ENCODE peak calls at places on chromosome 20, in nine cellular contexts. V is A673, E is right atrium auricular region, F is caudate nucleus, D is A549, R is GM23248, C is ovary, K is left ventricle myocardium inferior, U is PC-3. Z is an unnamed sample.

GRCh38 chr20:45798935-45799642 is 7.3 kb downstream of the DNTTIP1 start:
- DNase-seq in V (peak; percentile 58), E (no peak), F (peak; percentile 5), D (peak; percentile 57), R (peak; percentile 70), C (no peak), K (no peak), U (peak; percentile 82), Z (no peak)

GRCh38 chr20:6765469-6766058 is 1.9 kb upstream of the BMP2 start:
- DNase-seq in V (peak; percentile 68), E (no peak), F (no peak), D (peak; percentile 71), R (peak; percentile 63), C (no peak), K (no peak), U (peak; percentile 72), Z (no peak)

GRCh38 chr20:33460711-33461110 is 17.1 kb upstream of the SNTA1 start:
- DNase-seq in V (no peak), E (no peak), F (no peak), D (no peak), R (no peak), C (no peak), K (no peak), U (no peak), Z (no peak)

GRCh38 chr20:53738039-53738944 is 144.7 kb upstream of the ZNF217 start:
- DNase-seq in V (peak; percentile 60), E (peak; percentile 80), F (peak; percentile 28), D (peak; percentile 95), R (peak; percentile 96), C (peak; percentile 22), K (peak; percentile 54), U (peak; percentile 98), Z (peak; percentile 89)

GRCh38 chr20:48149887-48150286 is 364.6 kb upstream of the SULF2 start:
- DNase-seq in V (no peak), E (no peak), F (no peak), D (no peak), R (no peak), C (no peak), K (no peak), U (no peak), Z (no peak)

GRCh38 chr20:42836339-42836738 is 353.4 kb downstream of the PTPRT start:
- DNase-seq in V (no peak), E (no peak), F (no peak), D (no peak), R (no peak), C (no peak), K (no peak), U (no peak), Z (no peak)

GRCh38 chr20:9609892-9610502 is 95.6 kb downstream of the LAMP5 start:
- DNase-seq in V (peak; percentile 79), E (peak; percentile 62), F (peak; percentile 6), D (peak; percentile 83), R (peak; percentile 65), C (no peak), K (no peak), U (peak; percentile 94), Z (no peak)

GRCh38 chr20:21704408-21705385 is 767 bp upstream of the PAX1 start:
- DNase-seq in V (no peak), E (no peak), F (no peak), D (no peak), R (no peak), C (no peak), K (no peak), U (no peak), Z (peak; percentile 64)

GRCh38 chr20:4136078-4136966 is 121.0 kb upstream of the RNF24 start:
- DNase-seq in V (no peak), E (no peak), F (no peak), D (peak; percentile 92), R (peak; percentile 31), C (no peak), K (no peak), U (no peak), Z (no peak)

GRCh38 chr20:24981750-24982149 is 10.8 kb downstream of the APMAP start:
- DNase-seq in V (no peak), E (peak; percentile 67), F (no peak), D (no peak), R (no peak), C (no peak), K (peak; percentile 49), U (no peak), Z (no peak)

GRCh38 chr20:64116016-64116415 is 8.7 kb upstream of the NPBWR2 start:
- DNase-seq in V (no peak), E (no peak), F (no peak), D (no peak), R (no peak), C (peak; percentile 6), K (no peak), U (no peak), Z (peak; percentile 69)

GRCh38 chr20:51970858-51971257 is 168.5 kb upstream of the SALL4 start:
- DNase-seq in V (no peak), E (no peak), F (no peak), D (no peak), R (no peak), C (no peak), K (no peak), U (no peak), Z (no peak)

GRCh38 chr20:41138527-41139226 is 1.3 kb downstream of the PLCG1 start:
- DNase-seq in V (no peak), E (no peak), F (no peak), D (no peak), R (peak; percentile 51), C (no peak), K (no peak), U (no peak), Z (peak; percentile 69)
- H3K27ac ChIP-seq in V (peak overlapping the region; percentile 92), E (peak overlapping the region; percentile 96), F (peak overlapping the region; percentile 83), D (peak overlapping the region; percentile 91), R (peak overlapping the region; percentile 58), C (peak overlapping the region; percentile 99), K (peak overlapping the region; percentile 99), U (no peak overlapping the region), Z (peak overlapping the region; percentile 86)

GRCh38 chr20:5612476-5613291 is 137.5 kb upstream of the SHLD1 start:
- DNase-seq in V (peak; percentile 6), E (no peak), F (no peak), D (no peak), R (peak; percentile 83), C (no peak), K (no peak), U (peak; percentile 64), Z (no peak)

GRCh38 chr20:5606347-5606746 is 143.9 kb upstream of the SHLD1 start:
- DNase-seq in V (no peak), E (no peak), F (no peak), D (no peak), R (no peak), C (no peak), K (no peak), U (no peak), Z (no peak)

GRCh38 chr20:5602346-5602745 is 147.9 kb upstream of the SHLD1 start:
- DNase-seq in V (no peak), E (no peak), F (no peak), D (no peak), R (peak; percentile 67), C (no peak), K (no peak), U (no peak), Z (no peak)

GRCh38 chr20:5608448-5609161 is 141.6 kb upstream of the SHLD1 start:
- DNase-seq in V (peak; percentile 15), E (no peak), F (no peak), D (peak; percentile 52), R (peak; percentile 73), C (no peak), K (no peak), U (peak; percentile 63), Z (no peak)

DNA sequence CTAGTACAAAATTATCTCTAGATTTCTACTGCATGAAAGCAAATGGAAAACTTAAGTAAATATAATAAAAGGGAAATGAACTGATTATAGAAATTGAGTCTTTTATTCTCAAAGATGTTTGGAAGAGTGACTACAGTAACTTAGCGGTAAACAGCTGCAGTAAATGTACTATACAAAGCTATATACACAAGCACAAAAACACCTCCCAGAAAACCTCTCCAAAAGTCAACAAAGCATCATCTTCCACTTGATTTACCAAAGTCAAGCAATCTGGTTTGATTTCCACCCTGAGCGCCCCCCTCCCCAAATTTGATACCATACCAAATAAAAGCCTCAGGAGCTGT is 142.1 kb upstream of the SHLD1 start:
- DNase-seq in V (no peak), E (no peak), F (no peak), D (no peak), R (no peak), C (no peak), K (no peak), U (no peak), Z (no peak)
- H3K27ac ChIP-seq in V (no peak overlapping the region), E (peak overlapping the region; percentile 94), F (peak overlapping the region; percentile 88), D (peak overlapping the region; percentile 54), R (peak overlapping the region; percentile 95), C (no peak overlapping the region), K (no peak overlapping the region), U (peak overlapping the region; percentile 71), Z (no peak overlapping the region)

GRCh38 chr20:297925-298754 is 770 bp downstream of the ZCCHC3 start:
- DNase-seq in V (peak; percentile 72), E (peak; percentile 66), F (peak; percentile 23), D (peak; percentile 83), R (peak; percentile 88), C (peak; percentile 51), K (peak; percentile 68), U (peak; percentile 66), Z (peak; percentile 91)

GRCh38 chr20:297098-297924 is at the start of gene ZCCHC3:
- DNase-seq in V (peak; percentile 96), E (peak; percentile 88), F (peak; percentile 80), D (peak; percentile 95), R (peak; percentile 97), C (peak; percentile 93), K (peak; percentile 88), U (peak; percentile 96), Z (peak; percentile 96)

GRCh38 chr20:295804-296203 is 1.6 kb upstream of the ZCCHC3 start:
- DNase-seq in V (no peak), E (no peak), F (no peak), D (no peak), R (no peak), C (no peak), K (no peak), U (no peak), Z (no peak)

GRCh38 chr20:300345-300744 is 3.0 kb downstream of the ZCCHC3 start:
- DNase-seq in V (no peak), E (no peak), F (no peak), D (no peak), R (peak; percentile 7), C (no peak), K (no peak), U (no peak), Z (no peak)

GRCh38 chr20:298755-299391 is 1.5 kb downstream of the ZCCHC3 start:
- DNase-seq in V (peak; percentile 44), E (no peak), F (no peak), D (no peak), R (peak; percentile 54), C (no peak), K (no peak), U (no peak), Z (no peak)
- H3K27ac ChIP-seq in V (peak overlapping the region; percentile 99), E (peak overlapping the region; percentile 98), F (peak overlapping the region; percentile 95), D (peak overlapping the region; percentile 97), R (peak overlapping the region; percentile 81), C (peak overlapping the region; percentile 98), K (peak overlapping the region; percentile 99), U (peak overlapping the region; percentile 75), Z (peak overlapping the region; percentile 99)

DNA sequence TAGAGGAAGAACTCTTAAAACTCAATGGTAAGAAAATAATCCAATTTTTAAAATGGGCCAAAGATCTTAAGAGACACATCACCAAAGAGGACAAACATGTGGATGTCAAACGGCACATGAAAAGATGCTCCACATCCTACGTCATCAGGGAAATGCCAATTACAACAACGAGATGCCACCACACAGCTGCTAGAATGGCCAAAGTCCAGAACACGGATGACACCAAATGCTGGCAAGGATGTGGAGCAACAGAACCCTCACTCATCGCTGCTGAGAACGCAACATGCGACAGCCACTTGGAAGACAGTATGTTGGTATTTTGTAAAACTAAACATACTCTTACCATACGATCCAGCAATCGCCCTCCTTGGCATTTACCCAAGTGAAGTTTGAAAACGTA is 132.8 kb upstream of the CDH4 start:
- DNase-seq in V (no peak), E (no peak), F (no peak), D (no peak), R (no peak), C (no peak), K (no peak), U (no peak), Z (no peak)
- H3K27ac ChIP-seq in V (no peak overlapping the region), E (no peak overlapping the region), F (no peak overlapping the region), D (peak overlapping the region; percentile 93), R (no peak overlapping the region), C (no peak overlapping the region), K (no peak overlapping the region), U (no peak overlapping the region), Z (no peak overlapping the region)

Z was measured in kidney.